ENCODE peak calls at places on chromosomes 5 and 9, in six cellular contexts. I is pancreas; C is HEK293T; R is activated T-helper 9 cell treated with anti-CD3 and anti-CD28 coated beads, Interleukin-2, amount 50 U/mL, for 16 hours; Q is T47D; Y is effector CD8-positive, alpha-beta T cell. Z is an unnamed sample.

GRCh38 chr5:16312786-16313185 is 133.2 kb upstream of the MARCHF11 start:
- DNase-seq in I (no peak), C (no peak), R (no peak), Q (no peak), Y (no peak), Z (no peak)

GRCh38 chr5:8843766-8844165 is 702.1 kb downstream of the SEMA5A start:
- DNase-seq in I (no peak), C (no peak), R (no peak), Q (no peak), Y (no peak), Z (no peak)

GRCh38 chr9:3659647-3660046 is 133.8 kb upstream of the RFX3 start:
- DNase-seq in I (no peak), C (no peak), R (no peak), Q (no peak), Y (no peak), Z (no peak)

GRCh38 chr5:112795342-112795741 is 57.7 kb downstream of the APC start:
- DNase-seq in I (no peak), C (no peak), R (no peak), Q (no peak), Y (no peak), Z (no peak)

GRCh38 chr9:95157491-95158151 is 159.9 kb downstream of the FANCC start:
- DNase-seq in I (peak; percentile 41), C (no peak), R (no peak), Q (no peak), Y (no peak), Z (peak; percentile 40)

GRCh38 chr9:131095666-131096489 is 453 bp upstream of the AIF1L start:
- DNase-seq in I (no peak), C (peak; percentile 82), R (no peak), Q (peak; percentile 90), Y (no peak), Z (peak; percentile 76)

GRCh38 chr5:129963359-129963758 is 59.1 kb downstream of the CHSY3 start:
- DNase-seq in I (no peak), C (no peak), R (no peak), Q (no peak), Y (no peak), Z (peak; percentile 82)

GRCh38 chr9:16640649-16641048 is 229.8 kb downstream of the BNC2 start:
- DNase-seq in I (no peak), C (peak; percentile 7), R (no peak), Q (no peak), Y (no peak), Z (peak; percentile 37)

GRCh38 chr9:134570726-134571325 is 70.8 kb upstream of the COL5A1 start:
- DNase-seq in I (peak; percentile 4), C (no peak), R (no peak), Q (no peak), Y (no peak), Z (no peak)

GRCh38 chr5:113202904-113203716 is 226.5 kb downstream of the DCP2 start:
- DNase-seq in I (no peak), C (peak; percentile 71), R (no peak), Q (no peak), Y (no peak), Z (peak; percentile 84)

GRCh38 chr9:104557179-104557634 is 11.8 kb upstream of the OR13C8 start:
- DNase-seq in I (no peak), C (no peak), R (no peak), Q (no peak), Y (no peak), Z (no peak)

GRCh38 chr5:9466677-9467076 is 79.2 kb downstream of the SEMA5A start:
- DNase-seq in I (no peak), C (no peak), R (no peak), Q (no peak), Y (no peak), Z (no peak)

GRCh38 chr5:147690595-147690994 is 91.9 kb downstream of the JAKMIP2 start:
- DNase-seq in I (no peak), C (peak; percentile 12), R (no peak), Q (peak; percentile 33), Y (no peak), Z (peak; percentile 37)

GRCh38 chr9:132878695-132879064 is at the start of gene SPACA9:
- DNase-seq in I (peak; percentile 49), C (peak; percentile 72), R (peak; percentile 5), Q (peak; percentile 76), Y (peak; percentile 13), Z (peak; percentile 75)

GRCh38 chr9:82406714-82407113 is 418.1 kb downstream of the SPATA31D1 start:
- DNase-seq in I (no peak), C (no peak), R (no peak), Q (no peak), Y (no peak), Z (no peak)

GRCh38 chr5:157213527-157214243 is 33.0 kb downstream of the ITK start:
- DNase-seq in I (no peak), C (no peak), R (no peak), Q (no peak), Y (no peak), Z (no peak)

GRCh38 chr5:126544087-126544740 is 50.8 kb downstream of the ALDH7A1 start:
- DNase-seq in I (no peak), C (peak; percentile 61), R (no peak), Q (peak; percentile 18), Y (no peak), Z (peak; percentile 52)

GRCh38 chr5:109345699-109346098 is 64.1 kb downstream of the PJA2 start:
- DNase-seq in I (no peak), C (no peak), R (no peak), Q (no peak), Y (no peak), Z (no peak)

GRCh38 chr5:127088226-127088625 is 14.9 kb upstream of the C5orf63 start:
- DNase-seq in I (no peak), C (no peak), R (no peak), Q (no peak), Y (no peak), Z (peak; percentile 99)